ENCODE peak calls at places on chromosomes 12 and 14, in six cellular contexts. F, Z, D, E, H and Y are unnamed samples.
A peak's percentile ranks its signal among the peaks of the same experiment; 100 is the strongest.

GRCh38 chr12:111033281-111034147 is 113.1 kb upstream of the MYL2 start:
- DNase-seq in E (no peak), Z (no peak), D (no peak), H (peak; percentile 19), F (no peak), Y (no peak)

GRCh38 chr12:51395283-51396230 is 4.4 kb upstream of the GALNT6 start:
- DNase-seq in D (no peak), H (peak; percentile 58), F (no peak), E (no peak), Z (no peak), Y (peak; percentile 69)

GRCh38 chr14:51568366-51568765 is 83.3 kb upstream of the FRMD6 start:
- DNase-seq in F (no peak), E (no peak), H (no peak), D (no peak), Z (no peak), Y (no peak)

GRCh38 chr12:11014234-11014633 is 8.2 kb downstream of the TAS2R19 start:
- DNase-seq in Z (no peak), F (no peak), H (no peak), D (no peak), E (no peak), Y (no peak)

GRCh38 chr14:30610719-30611388 is 11.3 kb upstream of the SCFD1 start:
- DNase-seq in Z (no peak), H (peak; percentile 89), F (no peak), E (no peak), D (peak; percentile 89), Y (no peak)

GRCh38 chr12:116717466-116718457 is 20.1 kb downstream of the SPRING1 start:
- DNase-seq in D (no peak), H (no peak), Z (no peak), E (no peak), F (no peak), Y (no peak)

GRCh38 chr12:81181701-81182100 is 103.8 kb downstream of the ACSS3 start:
- DNase-seq in E (no peak), F (no peak), D (no peak), H (no peak), Z (no peak), Y (no peak)

GRCh38 chr12:95213928-95214327 is 3.3 kb downstream of the FGD6 start:
- DNase-seq in Z (no peak), D (no peak), H (no peak), F (no peak), E (no peak), Y (no peak)

GRCh38 chr14:88802596-88802995 is 9.8 kb upstream of the EML5 start:
- DNase-seq in D (no peak), F (no peak), E (no peak), H (no peak), Z (no peak), Y (no peak)

GRCh38 chr12:68420225-68421008 is 88.3 kb upstream of the MDM1 start:
- DNase-seq in F (no peak), D (no peak), H (no peak), E (no peak), Z (no peak), Y (no peak)

GRCh38 chr12:7806863-7807487 is 17.8 kb downstream of the NANOG start:
- DNase-seq in D (peak; percentile 74), F (peak; percentile 29), E (peak; percentile 36), H (peak; percentile 86), Z (peak; percentile 28), Y (peak; percentile 88)

GRCh38 chr12:9707356-9707755 is 25.5 kb downstream of the CLECL1 start:
- DNase-seq in F (no peak), H (no peak), E (no peak), Z (no peak), D (no peak), Y (no peak)

GRCh38 chr12:59131462-59131861 is 211.2 kb upstream of the LRIG3 start:
- DNase-seq in D (no peak), Z (no peak), H (no peak), F (no peak), E (no peak), Y (no peak)

GRCh38 chr14:59461891-59462290 is 3.3 kb downstream of the GPR135 start:
- DNase-seq in E (no peak), D (no peak), F (no peak), Z (no peak), H (no peak), Y (no peak)

GRCh38 chr12:53726342-53726741 is 910 bp downstream of the CALCOCO1 start:
- DNase-seq in Z (no peak), E (no peak), D (no peak), H (peak; percentile 18), F (no peak), Y (no peak)

GRCh38 chr12:12612403-12612802 is 727 bp downstream of the CREBL2 start:
- DNase-seq in F (no peak), Z (peak; percentile 46), D (peak; percentile 64), E (no peak), H (peak; percentile 63), Y (no peak)

GRCh38 chr14:97468220-97468619 is 671.0 kb downstream of the VRK1 start:
- DNase-seq in H (no peak), F (no peak), E (no peak), Z (no peak), D (no peak), Y (no peak)

GRCh38 chr12:110561471-110562201 is 21.5 kb downstream of the PPTC7 start:
- DNase-seq in Z (no peak), E (no peak), H (no peak), D (no peak), F (no peak), Y (no peak)

GRCh38 chr12:71315328-71315960 is 124.2 kb upstream of the LGR5 start:
- DNase-seq in D (peak; percentile 55), Z (no peak), F (no peak), E (no peak), H (no peak), Y (no peak)

GRCh38 chr14:100446572-100446971 is 123.4 kb downstream of the SLC25A47 start:
- DNase-seq in Z (no peak), H (no peak), E (no peak), D (no peak), F (no peak), Y (no peak)

GRCh38 chr14:78848234-78848820 is 678.2 kb downstream of the NRXN3 start:
- DNase-seq in D (peak; percentile 71), F (no peak), E (peak; percentile 6), Z (no peak), H (peak; percentile 32), Y (peak; percentile 43)

GRCh38 chr14:71452987-71453386 is 479.2 kb upstream of the RGS6 start:
- DNase-seq in H (no peak), D (no peak), E (no peak), F (no peak), Z (no peak), Y (no peak)

GRCh38 chr12:130815028-130815741 is 23.9 kb downstream of the STX2 start:
- DNase-seq in Z (no peak), E (no peak), H (no peak), D (no peak), F (peak; percentile 61), Y (no peak)

GRCh38 chr14:68376067-68376810 is 416.6 kb downstream of the ZFP36L1 start:
- DNase-seq in E (no peak), Z (no peak), F (no peak), H (no peak), D (no peak), Y (no peak)

GRCh38 chr12:109835827-109836226 is 2.6 kb upstream of the TRPV4 start:
- DNase-seq in H (no peak), F (no peak), E (no peak), D (no peak), Z (no peak), Y (no peak)

GRCh38 chr12:64931321-64931720 is 106.9 kb downstream of the TBC1D30 start:
- DNase-seq in E (no peak), F (no peak), H (no peak), D (no peak), Z (no peak), Y (no peak)

GRCh38 chr12:88247241-88247643 is 105.1 kb downstream of the TMTC3 start:
- DNase-seq in E (no peak), D (peak; percentile 79), Z (no peak), H (no peak), F (no peak), Y (no peak)

GRCh38 chr14:58864751-58865519 is 227.2 kb downstream of the DACT1 start:
- DNase-seq in Z (no peak), E (no peak), H (no peak), D (peak; percentile 61), F (no peak), Y (no peak)

GRCh38 chr14:74480051-74480450 is 13.1 kb downstream of the NPC2 start:
- DNase-seq in Z (no peak), D (no peak), E (no peak), F (no peak), H (no peak), Y (no peak)

GRCh38 chr14:60490270-60490669 is 4.4 kb upstream of the C14orf39 start:
- DNase-seq in Z (no peak), F (no peak), H (no peak), E (no peak), D (no peak), Y (no peak)

GRCh38 chr14:53533384-53533975 is 380.4 kb upstream of the DDHD1 start:
- DNase-seq in H (no peak), F (no peak), D (no peak), E (no peak), Z (no peak), Y (no peak)

GRCh38 chr12:84166812-84167211 is 745.8 kb downstream of the SLC6A15 start:
- DNase-seq in D (no peak), E (no peak), H (no peak), Z (no peak), F (no peak), Y (no peak)

GRCh38 chr12:117743746-117744145 is 225.0 kb downstream of the KSR2 start:
- DNase-seq in F (no peak), H (no peak), D (no peak), E (no peak), Z (no peak), Y (no peak)

GRCh38 chr12:121465921-121466799 is 66.2 kb downstream of the RNF34 start:
- DNase-seq in D (peak; percentile 25), Z (no peak), F (no peak), E (peak; percentile 46), H (peak; percentile 70), Y (peak; percentile 44)

GRCh38 chr14:77324816-77325745 is 4.2 kb downstream of the GSTZ1 start:
- DNase-seq in D (no peak), F (no peak), Z (no peak), E (no peak), H (no peak), Y (no peak)

GRCh38 chr12:111448831-111449790 is 43.4 kb downstream of the SH2B3 start:
- DNase-seq in H (no peak), F (no peak), D (no peak), E (no peak), Z (no peak), Y (no peak)

GRCh38 chr12:83793616-83794015 is 1106.9 kb downstream of the TMTC2 start:
- DNase-seq in Z (no peak), D (peak; percentile 47), E (no peak), F (no peak), H (no peak), Y (no peak)

GRCh38 chr12:103647267-103647666 is 60.2 kb downstream of the STAB2 start:
- DNase-seq in D (peak; percentile 76), E (no peak), F (no peak), H (no peak), Z (no peak), Y (no peak)

GRCh38 chr14:33682746-33683145 is 268.1 kb downstream of the EGLN3 start:
- DNase-seq in E (no peak), H (no peak), D (peak; percentile 91), Z (no peak), F (no peak), Y (no peak)